ENCODE peak calls at places on chromosomes 11 and 22, in eight cellular contexts. R is NCI-H1092 treated with DMSO at 0.1 percent for 48 hours; F is NCI-H460; U is cardiac muscle cell; H is CD8-positive, alpha-beta T cell; X is tibial nerve; I is A549; C is fibroblast of the conjunctiva. T is an unnamed sample.

GRCh38 chr11:630871-631270 is 3.9 kb upstream of the SCT start:
- DNase-seq in R (no peak), F (no peak), U (no peak), H (no peak), X (no peak), I (no peak), C (no peak), T (no peak)

GRCh38 chr22:33332538-33332937 is 274.4 kb upstream of the SYN3 start:
- DNase-seq in R (peak), F (no peak), U (no peak), H (no peak), X (no peak), I (no peak), C (no peak), T (no peak)

GRCh38 chr11:7573558-7574296 is 59.9 kb downstream of the PPFIBP2 start:
- DNase-seq in R (no peak), F (no peak), U (no peak), H (no peak), X (no peak), I (no peak), C (no peak), T (no peak)

GRCh38 chr11:6285019-6285418 is 25.4 kb downstream of the CCKBR start:
- DNase-seq in R (no peak), F (no peak), U (no peak), H (no peak), X (no peak), I (no peak), C (no peak), T (no peak)

GRCh38 chr11:111945198-111945597 is 8.1 kb downstream of the DIXDC1 start:
- DNase-seq in R (no peak), F (no peak), U (no peak), H (no peak), X (no peak), I (no peak), C (no peak), T (no peak)

GRCh38 chr11:34585870-34586654 is 34.8 kb upstream of the EHF start:
- DNase-seq in R (peak), F (peak), U (peak), H (no peak), X (no peak), I (peak), C (peak), T (peak)

GRCh38 chr11:114226283-114226859 is 69.8 kb upstream of the NNMT start:
- DNase-seq in R (no peak), F (no peak), U (no peak), H (no peak), X (no peak), I (no peak), C (no peak), T (no peak)

GRCh38 chr11:85787809-85788805 is 22.8 kb downstream of the SYTL2 start:
- DNase-seq in R (no peak), F (peak), U (no peak), H (no peak), X (no peak), I (peak), C (no peak), T (no peak)

GRCh38 chr11:95451261-95451660 is 220.3 kb upstream of the SESN3 start:
- DNase-seq in R (no peak), F (no peak), U (peak), H (no peak), X (no peak), I (no peak), C (no peak), T (no peak)

GRCh38 chr22:38172489-38173155 is 9.0 kb downstream of the PLA2G6 start:
- DNase-seq in R (peak), F (no peak), U (peak), H (peak), X (peak), I (no peak), C (no peak), T (no peak)

GRCh38 chr11:32508780-32509179 is 73.4 kb upstream of the WT1 start:
- DNase-seq in R (no peak), F (no peak), U (no peak), H (no peak), X (no peak), I (no peak), C (no peak), T (no peak)

GRCh38 chr11:65504671-65505433 is 6.0 kb downstream of the MALAT1 start:
- DNase-seq in R (no peak), F (no peak), U (peak), H (no peak), X (no peak), I (no peak), C (no peak), T (no peak)

GRCh38 chr11:70131606-70132190 is 53.6 kb downstream of the ANO1 start:
- DNase-seq in R (no peak), F (no peak), U (no peak), H (no peak), X (no peak), I (no peak), C (no peak), T (no peak)

GRCh38 chr11:114197799-114198500 is 98.2 kb upstream of the NNMT start:
- DNase-seq in R (peak), F (no peak), U (peak), H (no peak), X (no peak), I (no peak), C (peak), T (peak)

GRCh38 chr11:60634151-60634550 is 65.3 kb upstream of the MS4A8 start:
- DNase-seq in R (no peak), F (no peak), U (no peak), H (no peak), X (no peak), I (no peak), C (no peak), T (peak)

GRCh38 chr11:67731583-67731982 is 57.2 kb upstream of the ALDH3B2 start:
- DNase-seq in R (no peak), F (no peak), U (no peak), H (no peak), X (no peak), I (peak), C (no peak), T (peak)

GRCh38 chr11:86719781-86720463 is 47.5 kb upstream of the ME3 start:
- DNase-seq in R (no peak), F (no peak), U (peak), H (no peak), X (no peak), I (peak), C (no peak), T (no peak)

GRCh38 chr11:106471273-106471672 is 393.8 kb downstream of the AASDHPPT start:
- DNase-seq in R (no peak), F (no peak), U (peak), H (no peak), X (no peak), I (no peak), C (no peak), T (no peak)